ENCODE peak calls at places on chromosomes 4 and X, in seven cellular contexts. H is mesenchymal stem cell; C is breast epithelium; W is right atrium auricular region; N is CD8-positive, alpha-beta T cell; A is tibial artery; I is thoracic aorta. Z is an unnamed sample. For H3K9me3 and H3K27me3, the result is how much of the 10 kb centered on the place peaks cover.

GRCh38 chrX:1442724-1443367 is 9.9 kb downstream of the ASMTL start:
- DNase-seq in C (no peak), I (no peak), A (peak), H (no peak), N (no peak), W (no peak), Z (no peak)

GRCh38 chr4:140755811-140756291 is 334 bp downstream of the TBC1D9 start:
- DNase-seq in I (no peak), W (peak), H (peak), C (peak), A (peak), N (no peak), Z (peak)

GRCh38 chr4:101977096-101977495 is 186.6 kb downstream of the BANK1 start:
- DNase-seq in A (no peak), N (no peak), C (peak), H (peak), W (no peak), I (no peak), Z (peak)

GRCh38 chr4:86976801-86977485 is 42.1 kb downstream of the AFF1 start:
- DNase-seq in W (no peak), N (no peak), H (no peak), I (no peak), C (no peak), A (no peak), Z (no peak)

GRCh38 chr4:168654206-168655174 is 157.6 kb downstream of the PALLD start:
- DNase-seq in N (no peak), C (peak), A (no peak), W (no peak), I (no peak), H (no peak), Z (no peak)

GRCh38 chr4:39855909-39856512 is 121.7 kb downstream of the PDS5A start:
- DNase-seq in N (no peak), I (no peak), W (no peak), H (peak), A (no peak), C (no peak), Z (no peak)

GRCh38 chrX:141936080-141936479 is 32.4 kb downstream of the MAGEC1 start:
- DNase-seq in N (no peak), I (no peak), A (no peak), H (no peak), W (no peak), C (no peak), Z (no peak)

GRCh38 chr4:168098257-168098717 is 6.0 kb downstream of the ANXA10 start:
- DNase-seq in A (no peak), W (no peak), C (no peak), H (no peak), I (no peak), N (no peak), Z (peak)

GRCh38 chr4:82553020-82553419 is 8.8 kb downstream of the TMEM150C start:
- DNase-seq in A (no peak), N (no peak), H (no peak), I (no peak), W (no peak), C (no peak), Z (no peak)

GRCh38 chr4:152348670-152349069 is 187.2 kb downstream of the FBXW7 start:
- DNase-seq in H (peak), I (no peak), N (no peak), W (no peak), A (no peak), C (no peak), Z (no peak)

GRCh38 chrX:23592741-23593140 is 74.6 kb upstream of the PRDX4 start:
- DNase-seq in N (no peak), A (no peak), C (no peak), I (no peak), H (no peak), W (no peak), Z (no peak)

GRCh38 chrX:29851971-29852605 is 363.3 kb upstream of the MAGEB2 start:
- DNase-seq in C (no peak), H (no peak), A (no peak), W (no peak), N (no peak), I (no peak), Z (no peak)

GRCh38 chrX:123087326-123087725 is 96.8 kb upstream of the GRIA3 start:
- DNase-seq in N (no peak), C (no peak), W (no peak), A (no peak), I (no peak), H (peak), Z (no peak)

GRCh38 chrX:106510713-106511411 is 100.9 kb upstream of the RADX start:
- DNase-seq in I (no peak), A (no peak), N (no peak), C (no peak), W (no peak), H (no peak), Z (no peak)

GRCh38 chrX:18354369-18355329 is at the start of gene SCML2:
- DNase-seq in A (no peak), W (no peak), I (no peak), C (no peak), N (peak), H (peak), Z (peak)

GRCh38 chr4:3416821-3417221 is 24.9 kb upstream of the HGFAC start:
- DNase-seq in H (no peak), A (peak), N (no peak), W (no peak), I (no peak), C (no peak), Z (no peak)

GRCh38 chr4:124631760-124632159 is 80.8 kb downstream of the ANKRD50 start:
- DNase-seq in I (peak), C (peak), H (peak), W (peak), A (no peak), N (no peak), Z (peak)

GRCh38 chr4:87081826-87082225 is 138.6 kb downstream of the KLHL8 start:
- DNase-seq in C (no peak), N (no peak), W (no peak), H (no peak), I (no peak), A (no peak), Z (no peak)

GRCh38 chr4:16225996-16226815 is at the start of gene TAPT1:
- DNase-seq in C (peak), H (peak), A (peak), I (peak), W (peak), N (peak), Z (peak)

GRCh38 chr4:124854968-124855367 is 142.4 kb upstream of the ANKRD50 start:
- DNase-seq in I (no peak), N (no peak), H (no peak), W (no peak), A (no peak), C (no peak), Z (no peak)

GRCh38 chr4:82447886-82448285 is 17.5 kb downstream of the ENOPH1 start:
- DNase-seq in C (no peak), H (no peak), N (no peak), I (no peak), W (no peak), A (no peak), Z (no peak)

GRCh38 chrX:3803305-3803704 is 89.9 kb upstream of the PRKX start:
- DNase-seq in W (no peak), H (no peak), I (no peak), N (no peak), C (no peak), A (no peak), Z (no peak)

GRCh38 chr4:7516773-7517144 is 82.0 kb upstream of the PSAPL1 start:
- DNase-seq in C (no peak), H (no peak), W (no peak), A (no peak), N (no peak), I (no peak), Z (no peak)

GRCh38 chr4:45910511-45910910 is 213.3 kb downstream of the GABRG1 start:
- DNase-seq in I (no peak), C (no peak), A (no peak), N (no peak), H (no peak), W (no peak), Z (no peak)

GRCh38 chr4:154490261-154490588 is 1.4 kb downstream of the DCHS2 start:
- DNase-seq in H (no peak), C (no peak), N (no peak), W (no peak), I (no peak), A (no peak), Z (no peak)

GRCh38 chrX:57528670-57529255 is 63.0 kb upstream of the ZXDB start:
- DNase-seq in A (no peak), N (no peak), W (no peak), I (no peak), C (no peak), H (no peak), Z (no peak)

GRCh38 chrX:70038515-70038914 is 11.2 kb downstream of the AWAT2 start:
- DNase-seq in C (no peak), I (no peak), W (no peak), H (no peak), N (no peak), A (no peak), Z (no peak)
- H3K9me3 ChIP-seq in C (under half), I (under half), W (under half), H (under half), N (under half), A (under half), Z (under half)

GRCh38 chr4:78971326-78971725 is 32.1 kb upstream of the PAQR3 start:
- DNase-seq in N (no peak), H (no peak), C (no peak), A (peak), I (no peak), W (no peak), Z (no peak)
- H3K4me3 ChIP-seq in N (no peak), H (no peak), C (no peak), A (peak), I (peak), W (peak), Z (no peak)

DNA sequence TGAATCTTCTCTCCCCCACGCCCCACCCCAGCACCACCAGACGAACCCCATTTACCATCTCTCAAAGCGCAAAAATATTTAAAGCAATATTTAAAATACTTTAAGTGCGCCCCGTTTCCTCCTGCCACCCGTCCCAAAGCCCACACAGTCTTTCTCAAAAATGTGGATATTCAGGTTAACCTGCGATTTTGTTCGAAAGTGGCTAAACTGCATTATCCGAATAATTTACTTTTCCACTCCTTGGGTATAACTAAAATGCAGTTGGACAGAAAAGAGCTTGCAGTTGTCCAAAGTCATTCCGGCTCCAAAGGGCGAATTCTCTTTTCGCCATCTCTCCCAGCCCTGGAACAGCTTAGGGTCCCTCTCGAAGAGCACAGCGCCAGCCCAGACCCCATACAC is 662 bp downstream of the SMIM43 start:
- DNase-seq in N (no peak), I (no peak), A (no peak), C (no peak), H (no peak), W (no peak), Z (no peak)
- H3K27me3 ChIP-seq in N (under half), I (under half), A (under half), C (under half), H (under half), W (under half), Z (under half)

GRCh38 chrX:20435913-20436312 is 169.2 kb upstream of the RPS6KA3 start:
- DNase-seq in A (no peak), N (no peak), I (no peak), W (no peak), C (no peak), H (no peak), Z (no peak)
- H3K9me3 ChIP-seq in A (under half), N (under half), I (under half), W (under half), C (under half), H (under half), Z (under half)

Z was measured in MG63.